ENCODE peak calls at places on chromosomes 6 and 20, in ten cellular contexts. One of them, this sample, is unnamed.

GRCh38 chr6:3228046-3228671 is 706 bp upstream of the TUBB2B start:
- DNase-seq in mammary epithelial cell: no peak
- DNase-seq in brain microvascular endothelial cell: no peak
- DNase-seq in progenitor cell of endocrine pancreas: peak; percentile 65
- DNase-seq in heart left ventricle: no peak
- DNase-seq in colonic mucosa: no peak
- DNase-seq in foreskin fibroblast: no peak
- DNase-seq in upper lobe of left lung: no peak
- DNase-seq in adrenal gland: no peak
- DNase-seq in right lobe of liver: no peak
- DNase-seq in this sample: no peak

GRCh38 chr6:105178110-105178509 is 1.7 kb downstream of the POPDC3 start:
- DNase-seq in mammary epithelial cell: peak; percentile 89
- DNase-seq in brain microvascular endothelial cell: peak; percentile 77
- DNase-seq in progenitor cell of endocrine pancreas: no peak
- DNase-seq in heart left ventricle: no peak
- DNase-seq in colonic mucosa: no peak
- DNase-seq in foreskin fibroblast: peak; percentile 87
- DNase-seq in upper lobe of left lung: no peak
- DNase-seq in adrenal gland: no peak
- DNase-seq in right lobe of liver: no peak
- DNase-seq in this sample: no peak

GRCh38 chr6:2507016-2507415 is 243.7 kb downstream of the MYLK4 start:
- DNase-seq in mammary epithelial cell: peak; percentile 67
- DNase-seq in brain microvascular endothelial cell: no peak
- DNase-seq in progenitor cell of endocrine pancreas: no peak
- DNase-seq in heart left ventricle: no peak
- DNase-seq in colonic mucosa: no peak
- DNase-seq in foreskin fibroblast: no peak
- DNase-seq in upper lobe of left lung: no peak
- DNase-seq in adrenal gland: no peak
- DNase-seq in right lobe of liver: no peak
- DNase-seq in this sample: no peak

GRCh38 chr6:157579467-157580031 is 198.6 kb downstream of the ZDHHC14 start:
- DNase-seq in mammary epithelial cell: peak; percentile 42
- DNase-seq in brain microvascular endothelial cell: no peak
- DNase-seq in progenitor cell of endocrine pancreas: no peak
- DNase-seq in heart left ventricle: no peak
- DNase-seq in colonic mucosa: peak; percentile 25
- DNase-seq in foreskin fibroblast: no peak
- DNase-seq in upper lobe of left lung: no peak
- DNase-seq in adrenal gland: peak; percentile 52
- DNase-seq in right lobe of liver: no peak
- DNase-seq in this sample: no peak

GRCh38 chr6:67450641-67451040 is 1184.4 kb upstream of the ADGRB3 start:
- DNase-seq in mammary epithelial cell: no peak
- DNase-seq in brain microvascular endothelial cell: no peak
- DNase-seq in progenitor cell of endocrine pancreas: no peak
- DNase-seq in heart left ventricle: no peak
- DNase-seq in colonic mucosa: no peak
- DNase-seq in foreskin fibroblast: no peak
- DNase-seq in upper lobe of left lung: no peak
- DNase-seq in adrenal gland: no peak
- DNase-seq in right lobe of liver: no peak
- DNase-seq in this sample: no peak

GRCh38 chr6:125952764-125953501 is 3.6 kb upstream of the HINT3 start:
- DNase-seq in mammary epithelial cell: peak; percentile 34
- DNase-seq in brain microvascular endothelial cell: peak; percentile 44
- DNase-seq in progenitor cell of endocrine pancreas: no peak
- DNase-seq in heart left ventricle: no peak
- DNase-seq in colonic mucosa: no peak
- DNase-seq in foreskin fibroblast: no peak
- DNase-seq in upper lobe of left lung: no peak
- DNase-seq in adrenal gland: no peak
- DNase-seq in right lobe of liver: no peak
- DNase-seq in this sample: no peak

GRCh38 chr6:53581161-53581560 is 36.3 kb upstream of the GCLC start:
- DNase-seq in mammary epithelial cell: peak; percentile 82
- DNase-seq in brain microvascular endothelial cell: peak; percentile 3
- DNase-seq in progenitor cell of endocrine pancreas: no peak
- DNase-seq in heart left ventricle: no peak
- DNase-seq in colonic mucosa: no peak
- DNase-seq in foreskin fibroblast: no peak
- DNase-seq in upper lobe of left lung: no peak
- DNase-seq in adrenal gland: no peak
- DNase-seq in right lobe of liver: no peak
- DNase-seq in this sample: no peak

GRCh38 chr6:3315841-3316240 is 57.1 kb downstream of the PSMG4 start:
- DNase-seq in mammary epithelial cell: no peak
- DNase-seq in brain microvascular endothelial cell: peak; percentile 56
- DNase-seq in progenitor cell of endocrine pancreas: no peak
- DNase-seq in heart left ventricle: no peak
- DNase-seq in colonic mucosa: no peak
- DNase-seq in foreskin fibroblast: no peak
- DNase-seq in upper lobe of left lung: no peak
- DNase-seq in adrenal gland: no peak
- DNase-seq in right lobe of liver: no peak
- DNase-seq in this sample: no peak

GRCh38 chr20:54940471-54940870 is 465.1 kb downstream of the DOK5 start:
- DNase-seq in mammary epithelial cell: no peak
- DNase-seq in brain microvascular endothelial cell: no peak
- DNase-seq in progenitor cell of endocrine pancreas: no peak
- DNase-seq in heart left ventricle: no peak
- DNase-seq in colonic mucosa: no peak
- DNase-seq in foreskin fibroblast: no peak
- DNase-seq in upper lobe of left lung: no peak
- DNase-seq in adrenal gland: no peak
- DNase-seq in right lobe of liver: no peak
- DNase-seq in this sample: no peak

GRCh38 chr6:125046107-125046925 is 84.1 kb downstream of the RNF217 start:
- DNase-seq in mammary epithelial cell: peak; percentile 100
- DNase-seq in brain microvascular endothelial cell: no peak
- DNase-seq in progenitor cell of endocrine pancreas: no peak
- DNase-seq in heart left ventricle: no peak
- DNase-seq in colonic mucosa: no peak
- DNase-seq in foreskin fibroblast: no peak
- DNase-seq in upper lobe of left lung: no peak
- DNase-seq in adrenal gland: no peak
- DNase-seq in right lobe of liver: no peak
- DNase-seq in this sample: no peak

GRCh38 chr6:162727347-162728176 is at the start of the genes PACRG and PRKN:
- DNase-seq in mammary epithelial cell: peak; percentile 97
- DNase-seq in brain microvascular endothelial cell: peak; percentile 98
- DNase-seq in progenitor cell of endocrine pancreas: peak; percentile 100
- DNase-seq in heart left ventricle: peak; percentile 99
- DNase-seq in colonic mucosa: peak; percentile 99
- DNase-seq in foreskin fibroblast: peak; percentile 94
- DNase-seq in upper lobe of left lung: peak; percentile 99
- DNase-seq in adrenal gland: peak; percentile 99
- DNase-seq in right lobe of liver: peak; percentile 100
- DNase-seq in this sample: peak; percentile 96

GRCh38 chr6:164570791-164571190 is 738.6 kb downstream of the C6orf118 start:
- DNase-seq in mammary epithelial cell: no peak
- DNase-seq in brain microvascular endothelial cell: no peak
- DNase-seq in progenitor cell of endocrine pancreas: no peak
- DNase-seq in heart left ventricle: no peak
- DNase-seq in colonic mucosa: no peak
- DNase-seq in foreskin fibroblast: no peak
- DNase-seq in upper lobe of left lung: no peak
- DNase-seq in adrenal gland: no peak
- DNase-seq in right lobe of liver: no peak
- DNase-seq in this sample: no peak

GRCh38 chr6:142381845-142382378 is 80.1 kb downstream of the ADGRG6 start:
- DNase-seq in mammary epithelial cell: no peak
- DNase-seq in brain microvascular endothelial cell: no peak
- DNase-seq in progenitor cell of endocrine pancreas: no peak
- DNase-seq in heart left ventricle: no peak
- DNase-seq in colonic mucosa: no peak
- DNase-seq in foreskin fibroblast: no peak
- DNase-seq in upper lobe of left lung: no peak
- DNase-seq in adrenal gland: no peak
- DNase-seq in right lobe of liver: no peak
- DNase-seq in this sample: no peak

GRCh38 chr6:147194652-147195403 is 9.4 kb upstream of the STXBP5 start:
- DNase-seq in mammary epithelial cell: peak; percentile 22
- DNase-seq in brain microvascular endothelial cell: no peak
- DNase-seq in progenitor cell of endocrine pancreas: no peak
- DNase-seq in heart left ventricle: no peak
- DNase-seq in colonic mucosa: no peak
- DNase-seq in foreskin fibroblast: peak; percentile 61
- DNase-seq in upper lobe of left lung: no peak
- DNase-seq in adrenal gland: no peak
- DNase-seq in right lobe of liver: no peak
- DNase-seq in this sample: no peak

GRCh38 chr6:41191569-41191968 is 9.4 kb downstream of the TREML2 start:
- DNase-seq in mammary epithelial cell: no peak
- DNase-seq in brain microvascular endothelial cell: no peak
- DNase-seq in progenitor cell of endocrine pancreas: no peak
- DNase-seq in heart left ventricle: peak; percentile 81
- DNase-seq in colonic mucosa: peak; percentile 36
- DNase-seq in foreskin fibroblast: no peak
- DNase-seq in upper lobe of left lung: no peak
- DNase-seq in adrenal gland: no peak
- DNase-seq in right lobe of liver: no peak
- DNase-seq in this sample: peak; percentile 40
- TF ChIP-seq CTCF in mammary epithelial cell: peak; percentile 64
- TF ChIP-seq CTCF in brain microvascular endothelial cell: peak; percentile 62
- TF ChIP-seq CTCF in progenitor cell of endocrine pancreas: peak; percentile 58
- TF ChIP-seq CTCF in heart left ventricle: no peak
- TF ChIP-seq CTCF in colonic mucosa: no peak
- TF ChIP-seq CTCF in foreskin fibroblast: peak; percentile 48
- TF ChIP-seq CTCF in upper lobe of left lung: no peak
- TF ChIP-seq CTCF in adrenal gland: peak; percentile 17
- TF ChIP-seq CTCF in right lobe of liver: no peak
- TF ChIP-seq CTCF in this sample: peak; percentile 40

GRCh38 chr6:39812853-39813533 is 20.8 kb downstream of the DAAM2 start:
- DNase-seq in mammary epithelial cell: no peak
- DNase-seq in brain microvascular endothelial cell: no peak
- DNase-seq in progenitor cell of endocrine pancreas: no peak
- DNase-seq in heart left ventricle: no peak
- DNase-seq in colonic mucosa: no peak
- DNase-seq in foreskin fibroblast: peak; percentile 28
- DNase-seq in upper lobe of left lung: peak; percentile 70
- DNase-seq in adrenal gland: no peak
- DNase-seq in right lobe of liver: no peak
- DNase-seq in this sample: no peak
- TF ChIP-seq CTCF in mammary epithelial cell: no peak
- TF ChIP-seq CTCF in brain microvascular endothelial cell: peak; percentile 52
- TF ChIP-seq CTCF in progenitor cell of endocrine pancreas: no peak
- TF ChIP-seq CTCF in heart left ventricle: peak; percentile 15
- TF ChIP-seq CTCF in colonic mucosa: no peak
- TF ChIP-seq CTCF in foreskin fibroblast: peak; percentile 34
- TF ChIP-seq CTCF in upper lobe of left lung: no peak
- TF ChIP-seq CTCF in adrenal gland: no peak
- TF ChIP-seq CTCF in right lobe of liver: no peak
- TF ChIP-seq CTCF in this sample: no peak

GRCh38 chr20:50717974-50718761 is 13.2 kb upstream of the PARD6B start:
- DNase-seq in mammary epithelial cell: no peak
- DNase-seq in brain microvascular endothelial cell: peak; percentile 16
- DNase-seq in progenitor cell of endocrine pancreas: no peak
- DNase-seq in heart left ventricle: no peak
- DNase-seq in colonic mucosa: no peak
- DNase-seq in foreskin fibroblast: no peak
- DNase-seq in upper lobe of left lung: no peak
- DNase-seq in adrenal gland: no peak
- DNase-seq in right lobe of liver: no peak
- DNase-seq in this sample: no peak
- TF ChIP-seq CTCF in mammary epithelial cell: no peak
- TF ChIP-seq CTCF in brain microvascular endothelial cell: peak; percentile 36
- TF ChIP-seq CTCF in progenitor cell of endocrine pancreas: no peak
- TF ChIP-seq CTCF in heart left ventricle: no peak
- TF ChIP-seq CTCF in colonic mucosa: no peak
- TF ChIP-seq CTCF in foreskin fibroblast: no peak
- TF ChIP-seq CTCF in upper lobe of left lung: no peak
- TF ChIP-seq CTCF in adrenal gland: no peak
- TF ChIP-seq CTCF in right lobe of liver: no peak
- TF ChIP-seq CTCF in this sample: no peak

DNA sequence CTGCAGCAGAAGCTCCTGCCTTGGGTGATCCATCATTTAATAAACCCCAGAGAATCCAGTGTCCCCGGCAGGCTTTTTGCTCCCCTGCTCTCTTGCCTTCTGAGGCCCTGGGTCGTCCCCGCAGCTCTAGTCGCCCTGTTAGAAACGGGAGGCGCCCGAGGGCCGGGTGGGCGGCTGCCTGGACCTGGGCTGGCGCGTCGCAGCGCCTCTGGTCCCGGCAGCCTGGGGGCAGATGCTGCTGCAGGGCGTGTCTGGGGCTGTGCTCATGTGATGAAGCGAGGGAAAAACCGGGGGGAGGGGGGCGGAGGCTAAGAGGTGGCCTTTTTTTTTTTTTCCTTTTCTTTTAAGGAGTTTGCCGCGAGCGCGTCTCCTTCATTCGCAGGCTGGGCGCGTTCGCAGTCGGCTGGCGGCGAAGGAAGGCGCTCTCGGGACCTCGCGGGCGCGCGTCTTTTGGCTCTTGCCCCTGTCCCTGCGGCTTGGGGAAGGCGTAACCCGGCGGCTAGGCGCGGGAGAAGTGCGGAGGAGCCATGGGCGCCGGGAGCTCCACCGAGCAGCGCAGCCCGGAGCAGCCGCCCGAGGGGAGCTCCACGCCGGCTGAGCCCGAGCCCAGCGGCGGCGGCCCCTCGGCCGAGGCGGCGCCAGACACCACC is 394 bp downstream of the AKAP12 start:
- DNase-seq in mammary epithelial cell: peak; percentile 45
- DNase-seq in brain microvascular endothelial cell: peak; percentile 90
- DNase-seq in progenitor cell of endocrine pancreas: peak; percentile 40
- DNase-seq in heart left ventricle: peak; percentile 83
- DNase-seq in colonic mucosa: peak; percentile 61
- DNase-seq in foreskin fibroblast: peak; percentile 89
- DNase-seq in upper lobe of left lung: peak; percentile 48
- DNase-seq in adrenal gland: peak; percentile 81
- DNase-seq in right lobe of liver: peak; percentile 44
- DNase-seq in this sample: no peak
- TF ChIP-seq CTCF in mammary epithelial cell: no peak
- TF ChIP-seq CTCF in brain microvascular endothelial cell: peak; percentile 9
- TF ChIP-seq CTCF in progenitor cell of endocrine pancreas: no peak
- TF ChIP-seq CTCF in heart left ventricle: peak; percentile 35
- TF ChIP-seq CTCF in colonic mucosa: no peak
- TF ChIP-seq CTCF in foreskin fibroblast: no peak
- TF ChIP-seq CTCF in upper lobe of left lung: no peak
- TF ChIP-seq CTCF in adrenal gland: no peak
- TF ChIP-seq CTCF in right lobe of liver: no peak
- TF ChIP-seq CTCF in this sample: no peak

This sample was measured in natural killer cell.